ENCODE peak calls at places on chromosomes 13 and 19, in nine cellular contexts. K is tibial artery, L is AG09309, C is Caco-2, Q is AG09319, Y is breast epithelium, A is bronchial epithelial cell, I is neural crest cell, O is glutamatergic neuron. E is an unnamed sample.

GRCh38 chr19:49873149-49873521 is 4.0 kb downstream of the AKT1S1 start:
- DNase-seq in L (no peak), A (no peak), Y (no peak), Q (no peak), K (no peak), I (no peak), C (no peak), O (no peak), E (no peak)

GRCh38 chr19:48465215-48465614 is 4.0 kb upstream of the CYTH2 start:
- DNase-seq in Y (no peak), C (no peak), K (no peak), A (no peak), I (no peak), Q (no peak), L (no peak), O (no peak), E (no peak)

GRCh38 chr13:39317284-39317683 is 279.0 kb downstream of the NHLRC3 start:
- DNase-seq in Q (no peak), K (peak; percentile 61), Y (no peak), O (no peak), L (no peak), A (peak; percentile 39), C (no peak), I (no peak), E (no peak)

GRCh38 chr19:47296036-47296435 is 13.6 kb upstream of the C5AR1 start:
- DNase-seq in Q (peak; percentile 48), C (peak; percentile 89), O (peak; percentile 80), A (peak; percentile 61), Y (no peak), K (peak; percentile 81), L (no peak), I (peak; percentile 87), E (peak; percentile 81)

GRCh38 chr13:97234236-97234635 is 12.1 kb downstream of the MBNL2 start:
- DNase-seq in Q (no peak), K (no peak), Y (no peak), C (no peak), L (no peak), I (no peak), A (no peak), O (no peak), E (no peak)

GRCh38 chr13:37340911-37341670 is 235.6 kb upstream of the CSNK1A1L start:
- DNase-seq in C (no peak), K (no peak), Q (no peak), Y (no peak), L (no peak), A (no peak), I (no peak), O (no peak), E (peak; percentile 6)

GRCh38 chr13:37531054-37531453 is 67.5 kb downstream of the POSTN start:
- DNase-seq in K (no peak), O (no peak), A (no peak), Y (no peak), I (no peak), L (peak; percentile 96), Q (peak; percentile 19), C (no peak), E (no peak)

GRCh38 chr13:32731576-32731975 is 145.3 kb downstream of the PDS5B start:
- DNase-seq in A (peak; percentile 67), C (no peak), I (no peak), K (no peak), O (no peak), Y (no peak), L (no peak), Q (no peak), E (no peak)

GRCh38 chr13:46551410-46552301 is 1.3 kb upstream of the LRCH1 start:
- DNase-seq in I (peak; percentile 81), Y (peak; percentile 83), C (peak; percentile 87), K (peak; percentile 78), O (peak; percentile 89), Q (no peak), L (no peak), A (peak; percentile 66), E (peak; percentile 81)

DNA sequence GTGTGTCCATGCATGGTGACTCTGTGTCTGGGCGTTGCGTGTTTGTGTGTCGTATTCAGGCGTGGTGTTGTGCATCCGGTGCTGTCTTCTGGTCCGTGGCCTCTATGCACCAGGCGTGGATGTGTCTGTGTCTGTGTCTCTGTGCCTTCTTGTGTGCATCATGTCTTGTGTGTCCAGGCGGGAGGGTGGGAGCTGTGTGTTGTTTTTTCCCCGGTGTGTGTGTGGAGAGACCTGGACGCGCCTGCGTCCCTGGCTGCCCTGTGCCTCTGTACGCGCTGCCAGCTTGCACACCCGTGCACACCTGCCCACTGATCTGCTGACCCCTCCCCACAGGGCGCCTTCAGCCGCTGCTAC is 1.1 kb downstream of the PLK5 start:
- DNase-seq in C (no peak), I (no peak), O (no peak), A (no peak), L (no peak), Y (no peak), Q (no peak), K (no peak), E (no peak)
- TF ChIP-seq CTCF in C (no peak), I (no peak), O (no peak), A (no peak), L (no peak), Y (no peak), Q (no peak), K (no peak), E (no peak)

GRCh38 chr13:35718084-35718483 is 241.6 kb upstream of the MAB21L1 start:
- DNase-seq in O (no peak), A (no peak), I (no peak), K (no peak), C (no peak), L (no peak), Q (no peak), Y (no peak), E (no peak)
- TF ChIP-seq CTCF in O (no peak), A (no peak), I (no peak), K (no peak), C (no peak), L (no peak), Q (no peak), Y (no peak), E (no peak)

GRCh38 chr13:102197193-102197592 is 204.7 kb downstream of the FGF14 start:
- DNase-seq in O (no peak), A (peak; percentile 47), Y (no peak), C (no peak), L (no peak), I (no peak), K (no peak), Q (no peak), E (no peak)
- TF ChIP-seq CTCF in O (no peak), A (peak; percentile 60), Y (no peak), C (peak; percentile 27), L (no peak), I (no peak), K (no peak), Q (no peak), E (no peak)

GRCh38 chr19:56543776-56544175 is 5.0 kb downstream of the ZFP28 start:
- DNase-seq in C (no peak), Q (no peak), Y (no peak), K (no peak), O (no peak), A (no peak), L (no peak), I (no peak), E (no peak)

DNA sequence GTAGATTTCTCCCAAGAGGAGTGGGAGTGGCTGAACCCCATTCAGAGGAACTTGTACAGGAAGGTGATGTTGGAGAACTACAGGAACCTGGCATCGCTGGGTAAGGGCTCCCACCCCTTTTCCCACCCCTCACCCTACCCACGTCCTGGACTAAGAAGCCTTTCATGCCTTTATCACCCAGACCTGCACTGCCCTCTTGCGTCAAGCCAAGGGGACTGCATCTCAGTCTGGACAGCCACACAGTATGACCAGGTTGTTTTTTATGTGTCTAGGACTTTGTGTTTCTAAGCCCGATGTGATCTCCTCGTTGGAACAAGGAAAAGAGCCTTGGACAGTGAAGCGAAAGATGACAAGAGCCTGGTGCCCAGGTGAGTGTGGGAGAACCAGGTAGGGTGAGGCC is 8.8 kb downstream of the ZFP28 start:
- DNase-seq in Q (no peak), I (no peak), K (no peak), Y (no peak), A (no peak), O (no peak), L (no peak), C (no peak), E (no peak)
- TF ChIP-seq CTCF in Q (no peak), I (no peak), K (no peak), Y (no peak), A (peak; percentile 23), O (no peak), L (peak; percentile 20), C (no peak), E (no peak)

GRCh38 chr13:31008400-31009115 is 76.1 kb downstream of the TEX26 start:
- DNase-seq in O (no peak), Y (no peak), Q (no peak), I (no peak), A (peak; percentile 29), C (no peak), L (no peak), K (no peak), E (no peak)
- TF ChIP-seq CTCF in O (no peak), Y (no peak), Q (no peak), I (no peak), A (no peak), C (no peak), L (no peak), K (no peak), E (no peak)

GRCh38 chr19:1214862-1215731 is 9.5 kb downstream of the STK11 start:
- DNase-seq in Q (no peak), C (no peak), O (peak; percentile 74), Y (no peak), I (no peak), L (no peak), A (peak; percentile 45), K (peak; percentile 78), E (no peak)
- TF ChIP-seq CTCF in Q (no peak), C (no peak), O (no peak), Y (no peak), I (no peak), L (no peak), A (no peak), K (no peak), E (no peak)

GRCh38 chr13:59261928-59262488 is 901.7 kb downstream of the DIAPH3 start:
- DNase-seq in C (no peak), Y (no peak), A (no peak), K (no peak), L (no peak), Q (no peak), O (no peak), I (peak; percentile 3), E (no peak)
- TF ChIP-seq CTCF in C (peak; percentile 39), Y (no peak), A (no peak), K (no peak), L (no peak), Q (peak; percentile 11), O (peak; percentile 40), I (peak; percentile 54), E (peak; percentile 51)

GRCh38 chr19:31235806-31236205 is 113.4 kb downstream of the TSHZ3 start:
- DNase-seq in O (no peak), C (no peak), L (no peak), K (no peak), A (peak; percentile 89), Q (no peak), I (no peak), Y (no peak), E (no peak)
- TF ChIP-seq CTCF in O (no peak), C (no peak), L (no peak), K (no peak), A (no peak), Q (no peak), I (no peak), Y (no peak), E (no peak)

E was measured in nephron progenitor cell.